ENCODE peak calls at places on chromosomes 12 and 14, in six cellular contexts. U, K, Q, M, T and F are unnamed samples. For H3K4me1 and H3K9me3, the result is how much of the 10 kb centered on the place peaks cover.

GRCh38 chr12:62692884-62693283 is 226.3 kb downstream of the MON2 start:
- DNase-seq in K (peak), M (no peak), Q (no peak), U (no peak), T (no peak), F (peak)

GRCh38 chr14:78182722-78183121 is 12.5 kb downstream of the NRXN3 start:
- DNase-seq in T (no peak), K (no peak), U (no peak), Q (no peak), M (no peak), F (no peak)

GRCh38 chr14:74512431-74512830 is 18.9 kb downstream of the ISCA2 start:
- DNase-seq in M (no peak), Q (no peak), K (no peak), U (no peak), T (no peak), F (no peak)

GRCh38 chr12:48813464-48814312 is 4.6 kb upstream of the CACNB3 start:
- DNase-seq in M (no peak), Q (peak), T (no peak), K (no peak), U (no peak), F (peak)

GRCh38 chr12:52057958-52058576 is 6.8 kb downstream of the NR4A1 start:
- DNase-seq in Q (no peak), U (no peak), K (no peak), T (no peak), M (no peak), F (no peak)

GRCh38 chr12:48961801-48962200 is 4.5 kb upstream of the ARF3 start:
- DNase-seq in Q (no peak), M (no peak), T (no peak), K (no peak), U (no peak), F (no peak)

GRCh38 chr14:68349900-68350323 is 443.0 kb downstream of the ZFP36L1 start:
- DNase-seq in M (no peak), T (no peak), K (no peak), Q (no peak), U (no peak), F (no peak)

GRCh38 chr12:45257185-45257585 is 41.3 kb downstream of the ANO6 start:
- DNase-seq in K (no peak), M (no peak), T (no peak), Q (peak), U (no peak), F (no peak)

GRCh38 chr12:81759215-81759991 is at the start of gene PPFIA2:
- DNase-seq in U (peak), M (peak), Q (peak), K (no peak), T (peak), F (peak)

GRCh38 chr12:26636710-26637328 is 196.2 kb downstream of the ITPR2 start:
- DNase-seq in Q (no peak), K (peak), T (no peak), M (peak), U (no peak), F (peak)

GRCh38 chr12:124913474-124914391 is 717 bp downstream of the UBC start:
- DNase-seq in U (peak), M (peak), Q (peak), K (peak), T (peak), F (peak)

GRCh38 chr14:90727082-90727481 is 89.1 kb downstream of the TTC7B start:
- DNase-seq in U (no peak), Q (no peak), K (no peak), M (no peak), T (no peak), F (no peak)

GRCh38 chr12:62006076-62006732 is 254.0 kb upstream of the USP15 start:
- DNase-seq in T (no peak), Q (peak), U (no peak), M (peak), K (no peak), F (peak)

GRCh38 chr12:78241472-78241871 is 410.8 kb downstream of the NAV3 start:
- DNase-seq in U (no peak), T (no peak), Q (peak), K (no peak), M (no peak), F (no peak)

GRCh38 chr12:19369691-19370148 is 69.6 kb upstream of the AEBP2 start:
- DNase-seq in K (peak), T (no peak), U (no peak), Q (no peak), M (no peak), F (no peak)

GRCh38 chr12:88914967-88915366 is 334.7 kb upstream of the KITLG start:
- DNase-seq in M (no peak), U (no peak), Q (no peak), T (no peak), K (no peak), F (no peak)

GRCh38 chr14:101559624-101560533 is 1.4 kb upstream of the DIO3 start:
- DNase-seq in Q (peak), K (no peak), T (peak), U (no peak), M (peak), F (peak)

GRCh38 chr12:41967668-41968649 is 176.7 kb downstream of the GXYLT1 start:
- DNase-seq in K (no peak), Q (peak), T (no peak), M (no peak), U (no peak), F (peak)

GRCh38 chr12:6540181-6540877 is 6.0 kb downstream of the GAPDH start:
- DNase-seq in Q (peak), M (peak), T (peak), K (peak), U (peak), F (peak)

GRCh38 chr12:32379213-32379612 is 20.1 kb upstream of the FGD4 start:
- DNase-seq in M (no peak), U (no peak), Q (no peak), K (no peak), T (no peak), F (no peak)

GRCh38 chr12:32377344-32378000 is 21.9 kb upstream of the FGD4 start:
- DNase-seq in K (no peak), U (no peak), T (no peak), Q (peak), M (no peak), F (peak)

GRCh38 chr12:32379667-32380066 is 19.7 kb upstream of the FGD4 start:
- DNase-seq in U (no peak), Q (no peak), M (no peak), T (no peak), K (no peak), F (no peak)
- H3K27ac ChIP-seq in U (no peak), Q (no peak), M (no peak), T (no peak), K (no peak), F (no peak)

GRCh38 chr12:104599985-104600712 is 143.4 kb downstream of the CHST11 start:
- DNase-seq in Q (no peak), U (no peak), K (no peak), M (no peak), T (no peak), F (no peak)
- H3K4me1 ChIP-seq in Q (under half), U (under half), K (under half), M (under half), T (under half), F (under half)

GRCh38 chr12:14422516-14423230 is 57.2 kb downstream of the ATF7IP start:
- DNase-seq in U (no peak), T (no peak), M (no peak), Q (no peak), K (no peak), F (peak)
- H3K9me3 ChIP-seq in U (under half), T (under half), M (under half), Q (under half), K (under half), F (under half)

GRCh38 chr12:57852620-57853509 is 6.3 kb upstream of the CTDSP2 start:
- DNase-seq in U (peak), M (no peak), Q (peak), T (peak), K (no peak), F (peak)

GRCh38 chr12:57852195-57852594 is 5.7 kb upstream of the CTDSP2 start:
- DNase-seq in K (no peak), Q (peak), U (peak), M (no peak), T (no peak), F (no peak)

GRCh38 chr12:57853864-57854556 is 7.5 kb upstream of the CTDSP2 start:
- DNase-seq in T (no peak), U (no peak), K (peak), Q (no peak), M (no peak), F (no peak)

GRCh38 chr12:57850924-57851323 is 4.4 kb upstream of the CTDSP2 start:
- DNase-seq in T (no peak), Q (peak), M (no peak), U (no peak), K (no peak), F (no peak)

DNA sequence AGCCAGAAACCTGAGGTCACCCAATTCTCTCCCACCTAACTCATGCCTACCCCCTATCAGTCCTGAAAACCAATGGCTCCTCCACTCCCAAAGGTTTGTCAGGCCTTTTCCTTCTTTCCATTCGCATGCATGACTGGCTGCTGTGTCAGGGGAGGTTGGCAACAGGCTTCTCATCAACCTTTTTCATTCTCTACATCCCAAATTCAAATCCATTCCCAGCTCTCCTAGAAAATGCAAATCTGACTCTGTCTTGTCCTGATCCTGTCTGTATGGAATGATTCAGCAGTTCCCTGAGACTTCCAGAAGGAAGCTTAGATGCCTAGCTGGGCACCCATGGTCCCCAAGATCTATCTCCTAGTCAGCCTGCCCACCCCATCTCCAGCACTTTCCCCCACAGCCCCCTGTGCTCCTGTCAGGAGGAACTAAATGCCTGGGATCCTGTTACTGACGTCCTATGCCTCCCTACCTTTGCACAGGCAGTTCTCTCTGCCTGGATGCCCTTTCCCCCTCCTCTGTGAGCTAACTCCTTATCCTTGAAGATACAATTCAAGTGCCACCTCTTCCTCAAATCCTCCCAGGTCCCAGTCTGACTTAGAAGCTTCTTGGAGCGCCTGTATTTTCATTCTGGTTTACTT is 5.1 kb upstream of the CTDSP2 start:
- DNase-seq in K (no peak), U (no peak), Q (no peak), M (no peak), T (no peak), F (no peak)
- H3K27ac ChIP-seq in K (no peak), U (peak), Q (no peak), M (no peak), T (no peak), F (peak)

DNA sequence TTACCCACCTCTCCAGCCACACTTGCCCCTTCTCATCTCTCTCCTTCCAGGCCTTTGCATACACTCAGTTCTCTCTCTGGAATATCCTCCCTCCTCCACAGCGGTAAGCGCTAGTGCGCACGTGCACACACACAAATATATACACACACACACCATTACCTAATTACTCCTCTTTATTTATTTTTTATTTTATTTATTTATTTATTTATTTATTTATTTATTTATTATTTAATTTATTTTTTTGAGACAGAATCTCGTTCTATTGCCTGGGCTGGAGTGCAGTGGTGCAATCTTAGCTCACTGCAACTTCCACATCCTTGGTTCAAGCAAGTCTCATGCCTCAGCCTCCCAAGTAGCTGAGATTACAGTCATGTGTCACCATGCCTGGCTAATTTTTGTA is 11.7 kb downstream of the ASIC1 start:
- DNase-seq in M (no peak), Q (no peak), K (no peak), T (no peak), U (no peak), F (no peak)
- H3K4me1 ChIP-seq in M (under half), Q (under half), K (under half), T (under half), U (under half), F (under half)

GRCh38 chr12:126457776-126458175 is 1392.5 kb downstream of the AACS start:
- DNase-seq in K (no peak), Q (no peak), U (no peak), T (no peak), M (no peak), F (no peak)
- H3K9me3 ChIP-seq in K (under half), Q (under half), U (under half), T (under half), M (under half), F (under half)

GRCh38 chr14:103456167-103456835 is 66.3 kb downstream of the CKB start:
- DNase-seq in T (no peak), M (no peak), Q (peak), U (no peak), K (no peak), F (peak)
- H3K27ac ChIP-seq in T (no peak), M (no peak), Q (peak), U (no peak), K (no peak), F (no peak)

GRCh38 chr14:102828201-102828600 is 51.0 kb downstream of the TRAF3 start:
- DNase-seq in K (no peak), T (no peak), Q (no peak), M (no peak), U (no peak), F (peak)
- H3K4me1 ChIP-seq in K (under half), T (under half), Q (under half), M (under half), U (under half), F (under half)

GRCh38 chr12:133108150-133108549 is 21.9 kb downstream of the ZNF891 start:
- DNase-seq in T (no peak), M (no peak), U (no peak), K (no peak), Q (no peak), F (no peak)
- H3K9me3 ChIP-seq in T (half or more), M (under half), U (half or more), K (under half), Q (half or more), F (under half)

DNA sequence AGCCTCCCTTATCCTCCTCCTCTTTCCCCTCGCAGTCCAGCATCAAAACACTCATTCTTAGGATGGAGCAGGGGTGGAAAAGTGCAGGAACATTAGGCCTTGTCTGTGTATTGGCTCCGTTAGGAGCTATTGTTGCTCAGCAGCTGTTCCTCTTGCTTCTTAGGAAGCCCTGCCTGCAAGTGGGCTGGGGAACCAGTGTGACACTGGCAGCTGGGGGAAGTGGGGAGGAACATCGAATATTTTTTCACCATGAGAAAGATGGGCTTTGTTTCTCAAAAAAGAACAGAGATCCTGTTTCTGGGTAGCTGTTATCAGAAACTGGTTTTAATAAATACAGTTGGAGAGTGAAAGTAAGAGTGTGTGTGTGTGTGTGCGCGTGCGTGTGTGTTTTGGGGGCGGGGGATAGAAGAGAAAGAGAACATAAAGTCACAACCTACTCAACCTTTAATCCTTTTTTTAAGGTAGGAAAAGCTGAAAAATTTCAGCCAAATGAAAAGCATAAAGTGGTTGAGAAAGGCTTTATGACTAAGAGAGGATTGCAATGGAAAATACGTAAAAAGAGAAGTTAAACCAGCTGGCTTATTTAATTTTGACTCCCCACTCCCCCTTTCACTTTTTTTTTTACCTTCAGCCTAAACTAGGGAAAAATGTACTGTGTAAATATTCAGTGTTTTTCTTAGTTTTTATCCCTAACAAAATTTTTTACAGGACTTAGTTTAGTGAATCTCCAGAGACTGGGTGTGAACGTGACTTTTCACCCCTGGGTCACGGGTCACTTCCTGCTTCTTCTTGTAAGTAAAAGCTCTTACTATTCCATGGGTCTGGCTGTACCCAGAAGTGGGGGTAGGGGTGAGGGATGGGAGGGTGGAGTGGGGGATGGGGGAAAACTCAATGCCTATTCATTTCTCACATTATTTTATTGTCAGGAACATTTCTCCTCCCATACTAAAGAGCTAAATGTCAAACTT is 197.1 kb upstream of the PLEKHG7 start:
- DNase-seq in T (peak), Q (no peak), M (peak), U (peak), K (no peak), F (no peak)
- H3K27ac ChIP-seq in T (peak), Q (peak), M (peak), U (peak), K (no peak), F (no peak)